ENCODE peak calls at places on chromosomes 1 and 21, in four cellular contexts. W is H1, Y is neuronal stem cell, P is IMR-90. E is an unnamed sample.

GRCh38 chr1:110233861-110234260 is 23.7 kb downstream of the KCNC4 start:
- DNase-seq in W (no peak), Y (no peak), P (no peak), E (no peak)

GRCh38 chr21:29092102-29092959 is 18.9 kb upstream of the CCT8 start:
- DNase-seq in W (no peak), Y (no peak), P (peak; percentile 73), E (peak; percentile 78)

GRCh38 chr1:205849619-205850355 is at the start of gene PM20D1:
- DNase-seq in W (peak; percentile 19), Y (no peak), P (peak; percentile 69), E (no peak)

GRCh38 chr1:25875154-25875855 is at the start of gene PAQR7:
- DNase-seq in W (no peak), Y (peak; percentile 70), P (peak; percentile 70), E (peak; percentile 81)

GRCh38 chr21:35561076-35561475 is 499.2 kb downstream of the SETD4 start:
- DNase-seq in W (no peak), Y (no peak), P (no peak), E (no peak)

GRCh38 chr1:186239211-186239610 is 135.8 kb downstream of the TPR start:
- DNase-seq in W (no peak), Y (no peak), P (no peak), E (no peak)

GRCh38 chr1:17358557-17358956 is 13.4 kb upstream of the PADI6 start:
- DNase-seq in W (no peak), Y (no peak), P (no peak), E (no peak)

GRCh38 chr1:20339811-20340457 is 49.3 kb downstream of the VWA5B1 start:
- DNase-seq in W (no peak), Y (peak; percentile 45), P (no peak), E (no peak)

GRCh38 chr1:15355968-15356621 is 53.6 kb upstream of the EFHD2 start:
- DNase-seq in W (no peak), Y (no peak), P (peak; percentile 61), E (peak; percentile 78)

GRCh38 chr1:56584910-56585528 is 5.7 kb upstream of the PLPP3 start:
- DNase-seq in W (no peak), Y (peak; percentile 58), P (peak; percentile 77), E (peak; percentile 74)

GRCh38 chr1:30038134-30039025 is 685.0 kb downstream of the MATN1 start:
- DNase-seq in W (no peak), Y (no peak), P (no peak), E (no peak)

GRCh38 chr1:205217418-205217817 is 5.9 kb upstream of the DSTYK start:
- DNase-seq in W (no peak), Y (no peak), P (no peak), E (no peak)

GRCh38 chr1:183711691-183712401 is 58.7 kb upstream of the APOBEC4 start:
- DNase-seq in W (no peak), Y (no peak), P (peak; percentile 58), E (peak; percentile 66)

GRCh38 chr1:234494049-234494448 is 15.1 kb upstream of the TARBP1 start:
- DNase-seq in W (no peak), Y (no peak), P (no peak), E (no peak)

GRCh38 chr1:96313216-96313615 is 408.4 kb upstream of the PTBP2 start:
- DNase-seq in W (no peak), Y (no peak), P (peak; percentile 86), E (peak; percentile 37)

GRCh38 chr1:224542783-224543440 is 73.2 kb upstream of the CNIH3 start:
- DNase-seq in W (no peak), Y (no peak), P (peak; percentile 99), E (peak; percentile 99)

GRCh38 chr1:210446479-210446878 is 117.8 kb downstream of the HHAT start:
- DNase-seq in W (no peak), Y (peak; percentile 33), P (peak; percentile 30), E (peak; percentile 33)

GRCh38 chr1:79982218-79982617 is 975.7 kb upstream of the ADGRL4 start:
- DNase-seq in W (no peak), Y (no peak), P (peak; percentile 83), E (no peak)

GRCh38 chr1:61424382-61424781 is 300.6 kb downstream of the TM2D1 start:
- DNase-seq in W (no peak), Y (no peak), P (no peak), E (no peak)

GRCh38 chr1:26190373-26190987 is at the start of gene CATSPER4:
- DNase-seq in W (peak; percentile 49), Y (peak; percentile 67), P (no peak), E (peak; percentile 10)

GRCh38 chr1:73674945-73675561 is 522.9 kb downstream of the LRRIQ3 start:
- DNase-seq in W (no peak), Y (no peak), P (no peak), E (peak; percentile 19)

GRCh38 chr1:51139474-51139873 is 37.4 kb downstream of the C1orf185 start:
- DNase-seq in W (no peak), Y (no peak), P (no peak), E (no peak)

GRCh38 chr1:118291686-118292085 is 106.7 kb upstream of the SPAG17 start:
- DNase-seq in W (no peak), Y (no peak), P (no peak), E (peak; percentile 18)
- H4K8ac ChIP-seq in W (no peak overlapping the region), Y (no peak overlapping the region), P (no peak overlapping the region), E (no peak overlapping the region)

DNA sequence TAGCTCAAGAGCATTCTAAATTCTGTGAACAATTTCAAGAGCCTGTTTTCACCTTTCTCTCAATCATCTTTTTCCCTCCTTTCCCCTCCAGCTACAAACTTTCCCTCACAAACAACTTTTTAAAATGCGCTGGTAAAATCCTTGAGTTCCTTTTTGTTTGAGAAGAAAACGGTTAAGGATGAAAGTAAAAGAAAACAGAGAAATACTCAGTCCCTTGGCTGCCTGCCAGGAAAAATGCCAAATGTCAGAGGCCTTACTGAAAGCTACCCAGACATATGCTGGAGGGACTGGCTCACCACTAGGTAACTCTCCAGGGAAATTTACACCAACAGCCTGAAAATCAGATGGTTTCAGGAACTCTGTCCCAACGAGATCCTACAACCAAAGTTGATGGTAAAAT is 11.0 kb upstream of the SERBP1 start:
- DNase-seq in W (no peak), Y (no peak), P (peak; percentile 61), E (peak; percentile 68)
- H2BK15ac ChIP-seq in W (no peak overlapping the region), Y (no peak overlapping the region), P (no peak overlapping the region), E (no peak overlapping the region)

DNA sequence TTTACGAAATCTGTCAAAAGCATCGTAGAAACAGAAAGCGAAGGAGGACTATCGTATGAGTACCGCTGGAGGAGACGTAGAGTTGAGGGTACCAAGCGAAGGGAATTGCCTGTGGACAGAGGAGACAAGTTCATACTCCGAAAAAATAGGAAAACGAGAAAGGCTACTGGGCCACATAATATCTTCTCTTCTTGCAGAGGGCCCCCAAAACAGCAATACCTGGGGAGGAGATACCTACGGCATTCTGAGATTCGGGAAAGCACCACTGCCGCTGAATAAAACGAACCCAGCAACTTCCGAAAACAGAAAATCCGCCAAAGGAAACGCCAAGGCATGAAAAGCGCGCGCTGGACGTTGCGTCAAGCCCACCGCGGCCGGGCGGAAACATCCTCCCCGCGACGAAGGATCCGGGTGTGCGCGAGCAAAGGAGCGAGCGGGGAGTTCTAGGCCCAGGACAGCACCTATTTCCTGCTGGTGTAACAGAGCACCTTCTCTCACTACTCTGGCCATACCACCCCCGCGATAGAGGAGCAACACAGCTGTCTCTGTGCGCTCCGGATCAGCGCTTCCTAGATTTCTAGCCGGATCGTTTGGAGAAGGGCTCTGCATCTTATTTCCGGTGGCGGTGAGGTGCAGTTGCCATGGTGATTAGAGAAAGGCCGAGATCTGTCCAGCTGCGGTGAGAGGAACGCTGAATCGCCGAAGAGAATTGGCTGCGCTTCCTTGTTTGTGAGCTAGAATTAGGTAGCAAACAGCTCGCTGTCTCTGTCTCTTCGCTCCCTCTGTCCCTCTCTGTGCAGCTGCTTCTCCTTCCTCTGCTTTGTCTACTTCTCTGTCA is at the start of the genes EFCAB7 and ITGB3BP:
- DNase-seq in W (peak; percentile 80), Y (peak; percentile 92), P (peak; percentile 96), E (peak; percentile 97)
- H4K8ac ChIP-seq in W (peak within 1 kb of the TSS; percentile 77), Y (no peak within 1 kb of the TSS), P (peak within 1 kb of the TSS; percentile 58), E (peak within 1 kb of the TSS; percentile 97)

GRCh38 chr1:112807117-112807516 is 92.0 kb upstream of the PPM1J start:
- DNase-seq in W (no peak), Y (no peak), P (no peak), E (no peak)

GRCh38 chr1:112805155-112805853 is 90.2 kb upstream of the PPM1J start:
- DNase-seq in W (no peak), Y (no peak), P (no peak), E (no peak)

GRCh38 chr1:112808861-112809684 is 93.9 kb upstream of the PPM1J start:
- DNase-seq in W (no peak), Y (peak; percentile 58), P (peak; percentile 57), E (peak; percentile 75)

GRCh38 chr1:112806090-112806642 is 91.0 kb upstream of the PPM1J start:
- DNase-seq in W (no peak), Y (no peak), P (no peak), E (no peak)

DNA sequence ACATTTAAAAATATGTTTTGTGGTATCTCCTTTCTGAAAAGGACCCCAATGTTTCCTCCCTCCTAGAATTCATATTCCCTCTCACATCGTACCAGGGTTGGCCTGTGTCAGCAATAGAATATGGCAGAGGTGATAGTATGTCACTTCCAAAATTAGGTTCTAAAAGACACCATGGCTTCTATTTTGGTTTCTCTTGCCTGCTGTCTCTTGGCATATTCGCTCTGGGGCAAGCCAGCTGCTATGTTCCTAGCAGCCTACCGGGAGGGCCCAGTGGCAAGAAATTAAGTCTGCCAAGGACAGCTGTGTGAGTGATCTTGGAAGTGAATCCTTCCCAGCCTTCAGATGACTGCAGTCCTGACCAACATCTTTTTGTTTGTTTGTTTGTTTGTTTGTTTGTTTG is 92.9 kb upstream of the PPM1J start:
- DNase-seq in W (no peak), Y (no peak), P (no peak), E (no peak)
- H2BK15ac ChIP-seq in W (no peak overlapping the region), Y (no peak overlapping the region), P (no peak overlapping the region), E (peak overlapping the region; percentile 80)

GRCh38 chr1:153565529-153566374 is at the start of gene S100A2:
- DNase-seq in W (no peak), Y (no peak), P (peak; percentile 97), E (peak; percentile 97)
- H4K8ac ChIP-seq in W (peak within 1 kb of the TSS; percentile 64), Y (no peak within 1 kb of the TSS), P (peak within 1 kb of the TSS; percentile 97), E (peak within 1 kb of the TSS; percentile 100)

DNA sequence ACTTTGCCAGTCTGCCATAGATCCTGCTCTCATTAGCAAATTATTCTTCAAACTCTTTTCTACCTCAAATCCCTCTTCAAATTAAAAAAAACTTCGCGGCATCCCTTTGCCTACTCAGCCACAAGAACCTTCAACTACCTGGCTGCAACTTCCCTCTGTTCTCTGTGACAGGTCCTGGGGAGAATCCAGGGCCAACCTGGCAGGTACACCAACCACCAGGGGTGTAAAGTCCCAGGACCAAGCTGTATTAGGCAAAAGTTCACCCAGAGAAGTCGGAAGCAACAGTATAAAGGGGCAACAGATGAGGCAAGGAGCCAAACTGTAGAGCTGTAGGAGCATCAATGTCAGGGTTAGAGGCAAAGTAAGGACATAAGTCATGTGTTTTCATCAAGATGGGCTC is 18.3 kb upstream of the ITLN2 start:
- DNase-seq in W (no peak), Y (no peak), P (no peak), E (no peak)
- H2BK15ac ChIP-seq in W (no peak overlapping the region), Y (no peak overlapping the region), P (no peak overlapping the region), E (no peak overlapping the region)

GRCh38 chr21:45356653-45357435 is 48.1 kb upstream of the COL18A1 start:
- DNase-seq in W (no peak), Y (no peak), P (no peak), E (no peak)
- H4K8ac ChIP-seq in W (no peak overlapping the region), Y (no peak overlapping the region), P (no peak overlapping the region), E (no peak overlapping the region)